ENCODE peak calls at places on chromosomes 12 and 14, in ten cellular contexts. One of them, this sample, is unnamed.

GRCh38 chr14:91135039-91135438 is 21.2 kb downstream of the DGLUCY start:
- DNase-seq in stomach: no peak
- DNase-seq in A549: no peak
- DNase-seq in CD8-positive, alpha-beta T cell: no peak
- DNase-seq in epithelial cell of proximal tubule: no peak
- DNase-seq in lower lobe of right lung: no peak
- DNase-seq in foreskin fibroblast: no peak
- DNase-seq in heart right ventricle: no peak
- DNase-seq in HFF-Myc: no peak
- DNase-seq in cardiac muscle cell: no peak
- DNase-seq in this sample: no peak

GRCh38 chr12:131101006-131101405 is 147.3 kb downstream of the ADGRD1 start:
- DNase-seq in heart right ventricle: no peak
- DNase-seq in cardiac muscle cell: no peak
- DNase-seq in HFF-Myc: no peak
- DNase-seq in A549: no peak
- DNase-seq in foreskin fibroblast: no peak
- DNase-seq in epithelial cell of proximal tubule: no peak
- DNase-seq in lower lobe of right lung: peak
- DNase-seq in CD8-positive, alpha-beta T cell: no peak
- DNase-seq in stomach: peak
- DNase-seq in this sample: no peak

GRCh38 chr14:32403688-32404087 is 74.6 kb downstream of the AKAP6 start:
- DNase-seq in stomach: no peak
- DNase-seq in foreskin fibroblast: peak
- DNase-seq in heart right ventricle: no peak
- DNase-seq in CD8-positive, alpha-beta T cell: no peak
- DNase-seq in A549: no peak
- DNase-seq in cardiac muscle cell: no peak
- DNase-seq in HFF-Myc: no peak
- DNase-seq in epithelial cell of proximal tubule: no peak
- DNase-seq in lower lobe of right lung: no peak
- DNase-seq in this sample: no peak

GRCh38 chr12:124680863-124681778 is 113.7 kb upstream of the NCOR2 start:
- DNase-seq in A549: peak
- DNase-seq in heart right ventricle: peak
- DNase-seq in epithelial cell of proximal tubule: no peak
- DNase-seq in foreskin fibroblast: peak
- DNase-seq in cardiac muscle cell: no peak
- DNase-seq in stomach: no peak
- DNase-seq in lower lobe of right lung: peak
- DNase-seq in HFF-Myc: peak
- DNase-seq in CD8-positive, alpha-beta T cell: no peak
- DNase-seq in this sample: peak

GRCh38 chr12:42868291-42868690 is 278.7 kb upstream of the PRICKLE1 start:
- DNase-seq in heart right ventricle: no peak
- DNase-seq in foreskin fibroblast: no peak
- DNase-seq in lower lobe of right lung: no peak
- DNase-seq in epithelial cell of proximal tubule: no peak
- DNase-seq in CD8-positive, alpha-beta T cell: no peak
- DNase-seq in A549: no peak
- DNase-seq in HFF-Myc: no peak
- DNase-seq in stomach: no peak
- DNase-seq in cardiac muscle cell: no peak
- DNase-seq in this sample: peak

GRCh38 chr12:45701296-45701695 is 28.2 kb upstream of the ARID2 start:
- DNase-seq in HFF-Myc: no peak
- DNase-seq in stomach: no peak
- DNase-seq in heart right ventricle: no peak
- DNase-seq in lower lobe of right lung: no peak
- DNase-seq in cardiac muscle cell: no peak
- DNase-seq in CD8-positive, alpha-beta T cell: no peak
- DNase-seq in foreskin fibroblast: no peak
- DNase-seq in epithelial cell of proximal tubule: no peak
- DNase-seq in A549: no peak
- DNase-seq in this sample: no peak

GRCh38 chr14:53807580-53807979 is 149.0 kb downstream of the BMP4 start:
- DNase-seq in CD8-positive, alpha-beta T cell: no peak
- DNase-seq in stomach: no peak
- DNase-seq in HFF-Myc: no peak
- DNase-seq in cardiac muscle cell: no peak
- DNase-seq in foreskin fibroblast: no peak
- DNase-seq in A549: peak
- DNase-seq in lower lobe of right lung: no peak
- DNase-seq in epithelial cell of proximal tubule: no peak
- DNase-seq in heart right ventricle: peak
- DNase-seq in this sample: peak

GRCh38 chr12:47686645-47687240 is 19.1 kb downstream of the RPAP3 start:
- DNase-seq in HFF-Myc: peak
- DNase-seq in A549: peak
- DNase-seq in epithelial cell of proximal tubule: peak
- DNase-seq in lower lobe of right lung: no peak
- DNase-seq in stomach: no peak
- DNase-seq in foreskin fibroblast: peak
- DNase-seq in heart right ventricle: no peak
- DNase-seq in CD8-positive, alpha-beta T cell: no peak
- DNase-seq in cardiac muscle cell: peak
- DNase-seq in this sample: peak

GRCh38 chr14:61444215-61444768 is 122.9 kb downstream of the PRKCH start:
- DNase-seq in CD8-positive, alpha-beta T cell: peak
- DNase-seq in epithelial cell of proximal tubule: no peak
- DNase-seq in A549: no peak
- DNase-seq in stomach: no peak
- DNase-seq in cardiac muscle cell: no peak
- DNase-seq in lower lobe of right lung: peak
- DNase-seq in heart right ventricle: no peak
- DNase-seq in foreskin fibroblast: no peak
- DNase-seq in HFF-Myc: no peak
- DNase-seq in this sample: no peak

GRCh38 chr12:56878010-56878339 is 56.2 kb downstream of the SDR9C7 start:
- DNase-seq in lower lobe of right lung: no peak
- DNase-seq in CD8-positive, alpha-beta T cell: no peak
- DNase-seq in foreskin fibroblast: no peak
- DNase-seq in A549: peak
- DNase-seq in cardiac muscle cell: no peak
- DNase-seq in heart right ventricle: no peak
- DNase-seq in HFF-Myc: peak
- DNase-seq in stomach: no peak
- DNase-seq in epithelial cell of proximal tubule: no peak
- DNase-seq in this sample: peak

GRCh38 chr12:93166891-93167307 is 210.8 kb upstream of the NUDT4 start:
- DNase-seq in HFF-Myc: no peak
- DNase-seq in heart right ventricle: no peak
- DNase-seq in cardiac muscle cell: no peak
- DNase-seq in CD8-positive, alpha-beta T cell: no peak
- DNase-seq in stomach: no peak
- DNase-seq in A549: no peak
- DNase-seq in lower lobe of right lung: no peak
- DNase-seq in foreskin fibroblast: no peak
- DNase-seq in epithelial cell of proximal tubule: no peak
- DNase-seq in this sample: no peak
- H3K4me3 ChIP-seq in HFF-Myc: no peak
- H3K4me3 ChIP-seq in heart right ventricle: no peak
- H3K4me3 ChIP-seq in cardiac muscle cell: no peak
- H3K4me3 ChIP-seq in CD8-positive, alpha-beta T cell: no peak
- H3K4me3 ChIP-seq in stomach: no peak
- H3K4me3 ChIP-seq in A549: no peak
- H3K4me3 ChIP-seq in lower lobe of right lung: no peak
- H3K4me3 ChIP-seq in foreskin fibroblast: no peak
- H3K4me3 ChIP-seq in epithelial cell of proximal tubule: no peak
- H3K4me3 ChIP-seq in this sample: no peak

DNA sequence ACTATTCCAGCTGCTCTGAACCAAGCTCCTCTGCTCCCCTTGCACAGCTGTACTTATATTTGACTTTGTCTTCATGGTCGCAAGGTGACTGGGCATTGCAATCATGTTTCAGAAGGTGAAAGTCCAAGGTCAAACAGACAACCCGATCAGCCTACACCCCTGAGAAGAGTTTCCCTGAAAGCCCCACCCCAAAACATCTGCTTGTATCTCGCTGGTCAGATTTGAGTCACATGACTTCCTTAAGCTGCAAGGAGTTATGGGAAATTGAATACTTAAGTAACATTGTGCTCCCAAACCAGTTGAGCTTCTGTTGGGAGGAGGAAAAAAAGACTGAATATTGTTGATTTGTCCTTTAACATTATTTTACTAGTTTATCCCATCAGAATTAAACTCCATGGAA is 83.4 kb upstream of the FZD10 start:
- DNase-seq in A549: no peak
- DNase-seq in stomach: no peak
- DNase-seq in lower lobe of right lung: no peak
- DNase-seq in epithelial cell of proximal tubule: no peak
- DNase-seq in cardiac muscle cell: no peak
- DNase-seq in heart right ventricle: no peak
- DNase-seq in HFF-Myc: no peak
- DNase-seq in foreskin fibroblast: no peak
- DNase-seq in CD8-positive, alpha-beta T cell: no peak
- DNase-seq in this sample: no peak
- TF ChIP-seq CTCF in A549: no peak
- TF ChIP-seq CTCF in stomach: no peak
- TF ChIP-seq CTCF in lower lobe of right lung: no peak
- TF ChIP-seq CTCF in epithelial cell of proximal tubule: no peak
- TF ChIP-seq CTCF in cardiac muscle cell: no peak
- TF ChIP-seq CTCF in heart right ventricle: no peak
- TF ChIP-seq CTCF in HFF-Myc: no peak
- TF ChIP-seq CTCF in foreskin fibroblast: no peak
- TF ChIP-seq CTCF in CD8-positive, alpha-beta T cell: no peak
- TF ChIP-seq CTCF in this sample: no peak

DNA sequence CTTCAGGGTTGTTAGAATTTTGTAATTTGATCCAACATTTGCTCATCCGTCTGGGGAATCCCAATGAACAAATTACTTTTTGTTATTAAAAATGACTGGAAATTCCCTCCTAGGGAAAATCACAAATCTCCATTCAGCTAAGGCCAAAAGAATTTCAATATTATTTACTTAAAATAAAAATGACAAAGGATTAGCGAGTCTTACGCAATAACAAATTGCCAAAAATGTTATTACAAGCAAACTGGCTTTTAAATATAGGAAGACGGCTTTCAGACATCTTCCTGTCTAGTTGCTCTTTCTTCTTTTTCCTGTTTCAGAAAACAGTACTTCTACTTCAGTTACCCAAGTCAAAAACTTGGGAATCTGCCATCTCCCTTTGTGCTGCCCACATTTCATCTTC is 92.4 kb upstream of the TSPAN8 start:
- DNase-seq in A549: no peak
- DNase-seq in cardiac muscle cell: no peak
- DNase-seq in foreskin fibroblast: no peak
- DNase-seq in lower lobe of right lung: no peak
- DNase-seq in stomach: no peak
- DNase-seq in heart right ventricle: no peak
- DNase-seq in CD8-positive, alpha-beta T cell: no peak
- DNase-seq in HFF-Myc: no peak
- DNase-seq in epithelial cell of proximal tubule: no peak
- DNase-seq in this sample: peak
- H3K4me3 ChIP-seq in A549: no peak
- H3K4me3 ChIP-seq in cardiac muscle cell: no peak
- H3K4me3 ChIP-seq in foreskin fibroblast: no peak
- H3K4me3 ChIP-seq in lower lobe of right lung: no peak
- H3K4me3 ChIP-seq in stomach: no peak
- H3K4me3 ChIP-seq in heart right ventricle: no peak
- H3K4me3 ChIP-seq in CD8-positive, alpha-beta T cell: no peak
- H3K4me3 ChIP-seq in HFF-Myc: no peak
- H3K4me3 ChIP-seq in epithelial cell of proximal tubule: no peak
- H3K4me3 ChIP-seq in this sample: no peak

GRCh38 chr14:102778616-102779351 is 1.5 kb downstream of the TRAF3 start:
- DNase-seq in stomach: no peak
- DNase-seq in epithelial cell of proximal tubule: no peak
- DNase-seq in heart right ventricle: no peak
- DNase-seq in CD8-positive, alpha-beta T cell: no peak
- DNase-seq in A549: no peak
- DNase-seq in cardiac muscle cell: no peak
- DNase-seq in lower lobe of right lung: no peak
- DNase-seq in foreskin fibroblast: no peak
- DNase-seq in HFF-Myc: no peak
- DNase-seq in this sample: peak

GRCh38 chr14:102774391-102775153 is 2.7 kb upstream of the TRAF3 start:
- DNase-seq in heart right ventricle: peak
- DNase-seq in cardiac muscle cell: peak
- DNase-seq in epithelial cell of proximal tubule: peak
- DNase-seq in lower lobe of right lung: no peak
- DNase-seq in HFF-Myc: no peak
- DNase-seq in CD8-positive, alpha-beta T cell: peak
- DNase-seq in foreskin fibroblast: peak
- DNase-seq in A549: peak
- DNase-seq in stomach: peak
- DNase-seq in this sample: peak

GRCh38 chr14:102777711-102778615 is 714 bp downstream of the TRAF3 start:
- DNase-seq in A549: no peak
- DNase-seq in HFF-Myc: no peak
- DNase-seq in lower lobe of right lung: peak
- DNase-seq in cardiac muscle cell: peak
- DNase-seq in foreskin fibroblast: no peak
- DNase-seq in epithelial cell of proximal tubule: no peak
- DNase-seq in stomach: no peak
- DNase-seq in CD8-positive, alpha-beta T cell: no peak
- DNase-seq in heart right ventricle: no peak
- DNase-seq in this sample: peak

GRCh38 chr14:102776761-102777710 is at the start of gene TRAF3:
- DNase-seq in lower lobe of right lung: peak
- DNase-seq in epithelial cell of proximal tubule: no peak
- DNase-seq in A549: peak
- DNase-seq in foreskin fibroblast: peak
- DNase-seq in stomach: peak
- DNase-seq in CD8-positive, alpha-beta T cell: peak
- DNase-seq in heart right ventricle: peak
- DNase-seq in HFF-Myc: no peak
- DNase-seq in cardiac muscle cell: peak
- DNase-seq in this sample: peak

DNA sequence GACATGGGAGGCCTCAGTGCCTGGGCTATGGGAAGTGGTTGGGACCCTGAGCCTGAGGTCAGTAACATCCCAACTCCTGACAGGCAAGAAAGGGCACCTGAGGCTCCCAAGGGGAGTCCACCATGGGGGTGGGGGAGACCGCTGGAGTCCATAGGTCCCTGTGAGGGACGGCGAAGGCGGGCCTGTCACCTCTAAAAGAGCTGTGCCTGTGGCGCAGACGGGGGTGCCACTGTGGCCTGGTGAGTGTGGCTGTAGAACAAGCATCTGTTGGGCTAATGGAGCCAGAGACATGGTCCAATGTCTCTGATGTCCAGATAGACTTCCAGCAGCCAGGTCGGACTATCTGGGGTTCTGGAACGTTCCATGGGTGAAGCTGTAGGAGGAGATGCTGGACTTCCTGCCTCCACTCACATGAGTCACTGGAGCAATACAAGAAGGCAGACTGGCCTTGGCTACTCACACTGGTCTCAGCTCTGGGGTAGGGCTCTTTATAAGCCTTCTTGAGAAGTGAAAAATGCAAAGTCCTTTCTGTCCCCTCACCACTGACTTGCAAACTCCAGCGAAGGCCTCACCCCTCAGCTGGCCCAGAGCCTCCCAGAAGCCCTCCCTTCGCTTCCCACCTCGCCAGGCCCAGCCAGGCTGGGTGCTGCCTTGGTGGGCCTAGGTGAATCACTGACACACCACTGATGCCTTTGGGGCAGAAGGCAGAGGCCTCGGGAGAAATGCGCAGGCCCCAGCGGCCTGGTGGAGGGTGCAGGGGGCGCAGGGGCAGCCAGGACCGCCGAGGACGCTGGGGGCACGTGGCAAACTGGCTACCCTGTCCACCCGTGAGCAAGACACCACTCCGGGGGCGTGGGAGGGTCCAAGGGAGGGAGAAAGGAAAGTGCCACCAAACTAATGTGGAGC is 1.1 kb upstream of the TRAF3 start:
- DNase-seq in heart right ventricle: peak
- DNase-seq in cardiac muscle cell: peak
- DNase-seq in foreskin fibroblast: peak
- DNase-seq in A549: peak
- DNase-seq in HFF-Myc: no peak
- DNase-seq in stomach: peak
- DNase-seq in epithelial cell of proximal tubule: no peak
- DNase-seq in CD8-positive, alpha-beta T cell: peak
- DNase-seq in lower lobe of right lung: no peak
- DNase-seq in this sample: peak
- TF ChIP-seq CTCF in heart right ventricle: no peak
- TF ChIP-seq CTCF in cardiac muscle cell: no peak
- TF ChIP-seq CTCF in foreskin fibroblast: no peak
- TF ChIP-seq CTCF in A549: no peak
- TF ChIP-seq CTCF in HFF-Myc: no peak
- TF ChIP-seq CTCF in stomach: no peak
- TF ChIP-seq CTCF in epithelial cell of proximal tubule: no peak
- TF ChIP-seq CTCF in CD8-positive, alpha-beta T cell: no peak
- TF ChIP-seq CTCF in lower lobe of right lung: no peak
- TF ChIP-seq CTCF in this sample: no peak